ENCODE peak calls at places on chromosomes 12 and 14, in eight cellular contexts. Z, S, D, A, K, R, M and E are unnamed samples.

GRCh38 chr12:50127546-50127945 is 15.5 kb downstream of the COX14 start:
- DNase-seq in Z (no peak), S (no peak), D (no peak), A (no peak), K (no peak), R (no peak), M (no peak), E (no peak)

GRCh38 chr14:53938126-53938671 is 18.4 kb downstream of the BMP4 start:
- DNase-seq in Z (no peak), S (no peak), D (no peak), A (no peak), K (no peak), R (no peak), M (no peak), E (no peak)

GRCh38 chr14:32374155-32374554 is 45.1 kb downstream of the AKAP6 start:
- DNase-seq in Z (no peak), S (no peak), D (no peak), A (no peak), K (no peak), R (no peak), M (no peak), E (no peak)

GRCh38 chr14:75372260-75372659 is 55.6 kb upstream of the JDP2 start:
- DNase-seq in Z (no peak), S (peak; percentile 51), D (no peak), A (no peak), K (no peak), R (no peak), M (no peak), E (no peak)

GRCh38 chr12:132888852-132889251 is 1.4 kb upstream of the CHFR start:
- DNase-seq in Z (no peak), S (no peak), D (no peak), A (no peak), K (no peak), R (peak; percentile 76), M (no peak), E (no peak)

GRCh38 chr12:128069359-128069997 is 197.5 kb upstream of the TMEM132C start:
- DNase-seq in Z (no peak), S (no peak), D (no peak), A (peak; percentile 27), K (no peak), R (peak; percentile 68), M (peak; percentile 34), E (peak; percentile 32)

GRCh38 chr12:46439793-46440511 is 67.4 kb upstream of the SLC38A2 start:
- DNase-seq in Z (no peak), S (no peak), D (no peak), A (no peak), K (no peak), R (no peak), M (no peak), E (no peak)

GRCh38 chr14:102323102-102323501 is 3.6 kb downstream of the ZNF839 start:
- DNase-seq in Z (peak; percentile 22), S (peak; percentile 84), D (no peak), A (no peak), K (no peak), R (no peak), M (peak; percentile 65), E (no peak)

GRCh38 chr12:107684990-107685359 is 624 bp upstream of the PWP1 start:
- DNase-seq in Z (no peak), S (no peak), D (no peak), A (no peak), K (no peak), R (peak; percentile 39), M (no peak), E (no peak)

GRCh38 chr12:103771466-103771865 is 69.6 kb downstream of the NT5DC3 start:
- DNase-seq in Z (no peak), S (peak; percentile 40), D (no peak), A (no peak), K (no peak), R (peak; percentile 40), M (peak; percentile 34), E (peak; percentile 18)

GRCh38 chr14:31229638-31230229 is 22.1 kb upstream of the HECTD1 start:
- DNase-seq in Z (no peak), S (peak; percentile 70), D (no peak), A (no peak), K (no peak), R (no peak), M (peak; percentile 87), E (no peak)

GRCh38 chr12:54981796-54982195 is 2.8 kb downstream of the TESPA1 start:
- DNase-seq in Z (no peak), S (no peak), D (no peak), A (no peak), K (no peak), R (no peak), M (no peak), E (peak; percentile 25)

GRCh38 chr14:36820111-36820709 is 158.6 kb downstream of the PAX9 start:
- DNase-seq in Z (no peak), S (no peak), D (no peak), A (no peak), K (no peak), R (no peak), M (no peak), E (no peak)

GRCh38 chr12:129615001-129615400 is 288.8 kb downstream of the TMEM132D start:
- DNase-seq in Z (no peak), S (no peak), D (no peak), A (no peak), K (no peak), R (no peak), M (no peak), E (no peak)

GRCh38 chr12:91620949-91621348 is 438.3 kb upstream of the DCN start:
- DNase-seq in Z (no peak), S (no peak), D (no peak), A (no peak), K (no peak), R (no peak), M (no peak), E (no peak)

GRCh38 chr12:112420740-112421139 is 2.0 kb downstream of the PTPN11 start:
- DNase-seq in Z (no peak), S (no peak), D (no peak), A (no peak), K (no peak), R (no peak), M (no peak), E (no peak)

GRCh38 chr12:30463636-30464035 is 232.0 kb downstream of the IPO8 start:
- DNase-seq in Z (no peak), S (no peak), D (no peak), A (no peak), K (no peak), R (no peak), M (no peak), E (no peak)

GRCh38 chr14:60981626-60982455 is 796 bp downstream of the SLC38A6 start:
- DNase-seq in Z (no peak), S (no peak), D (no peak), A (no peak), K (peak; percentile 7), R (no peak), M (no peak), E (peak; percentile 14)

GRCh38 chr12:779745-780734 is 27.7 kb downstream of the WNK1 start:
- DNase-seq in Z (no peak), S (no peak), D (no peak), A (no peak), K (no peak), R (no peak), M (no peak), E (no peak)

GRCh38 chr14:30389901-30390394 is 169.0 kb upstream of the G2E3 start:
- DNase-seq in Z (no peak), S (no peak), D (no peak), A (no peak), K (no peak), R (no peak), M (no peak), E (no peak)

GRCh38 chr14:68028075-68028474 is 208.5 kb downstream of the RAD51B start:
- DNase-seq in Z (no peak), S (no peak), D (no peak), A (no peak), K (no peak), R (no peak), M (no peak), E (no peak)